ENCODE peak calls at places on chromosomes 4 and X, in five cellular contexts. O, B, U, D and K are unnamed samples.

GRCh38 chrX:139932901-139933796 is at the start of gene ATP11C:
- DNase-seq in O (peak), B (peak), U (peak), D (peak), K (peak)

GRCh38 chrX:70479197-70479969 is 34.7 kb downstream of the DLG3 start:
- DNase-seq in O (no peak), B (no peak), U (no peak), D (no peak), K (peak)

GRCh38 chr4:15294202-15294601 is 133.6 kb upstream of the C1QTNF7 start:
- DNase-seq in O (no peak), B (no peak), U (no peak), D (no peak), K (no peak)

GRCh38 chr4:158581161-158581560 is 59.5 kb downstream of the RXFP1 start:
- DNase-seq in O (no peak), B (no peak), U (no peak), D (no peak), K (no peak)

GRCh38 chr4:71460368-71460767 is 121.5 kb downstream of the SLC4A4 start:
- DNase-seq in O (no peak), B (no peak), U (no peak), D (no peak), K (no peak)

GRCh38 chr4:131093303-131093702 is 1997.4 kb downstream of the C4orf33 start:
- DNase-seq in O (no peak), B (no peak), U (no peak), D (no peak), K (no peak)

GRCh38 chr4:80125252-80126177 is 52.5 kb upstream of the ANTXR2 start:
- DNase-seq in O (no peak), B (no peak), U (peak), D (no peak), K (peak)

GRCh38 chrX:154333837-154334271 is 38.3 kb downstream of the TKTL1 start:
- DNase-seq in O (no peak), B (no peak), U (no peak), D (no peak), K (peak)

GRCh38 chr4:55303818-55304217 is 42.2 kb upstream of the SRD5A3 start:
- DNase-seq in O (no peak), B (no peak), U (no peak), D (no peak), K (peak)

GRCh38 chr4:76059750-76060149 is 14.8 kb upstream of the ART3 start:
- DNase-seq in O (no peak), B (no peak), U (no peak), D (no peak), K (peak)

GRCh38 chr4:173935622-173936405 is 347.7 kb downstream of the FBXO8 start:
- DNase-seq in O (no peak), B (no peak), U (no peak), D (no peak), K (no peak)

GRCh38 chr4:677431-678293 is 3.3 kb downstream of the MYL5 start:
- DNase-seq in O (no peak), B (no peak), U (no peak), D (peak), K (no peak)

GRCh38 chr4:186266699-186267467 is 894 bp downstream of the F11 start:
- DNase-seq in O (peak), B (no peak), U (no peak), D (no peak), K (no peak)

GRCh38 chr4:71126719-71127118 is 133.3 kb downstream of the DCK start:
- DNase-seq in O (no peak), B (no peak), U (no peak), D (no peak), K (peak)

GRCh38 chrX:44314259-44314734 is 29.2 kb downstream of the EFHC2 start:
- DNase-seq in O (no peak), B (no peak), U (no peak), D (no peak), K (peak)